ENCODE peak calls at places on chromosome 17, in five cellular contexts. K, R, X, A and U are unnamed samples.
A peak's percentile ranks its signal among the peaks of the same experiment; 100 is the strongest.

GRCh38 chr17:75610103-75610984 is 22.7 kb downstream of the MYO15B start:
- DNase-seq in K (no peak), R (no peak), X (no peak), A (no peak), U (no peak)

GRCh38 chr17:70535986-70536385 is 366.7 kb downstream of the KCNJ2 start:
- DNase-seq in K (no peak), R (no peak), X (no peak), A (peak; percentile 19), U (no peak)

GRCh38 chr17:73288534-73289302 is 23.1 kb downstream of the CDC42EP4 start:
- DNase-seq in K (no peak), R (no peak), X (no peak), A (no peak), U (no peak)

GRCh38 chr17:1087381-1088241 is 90.7 kb downstream of the TIMM22 start:
- DNase-seq in K (no peak), R (peak; percentile 67), X (no peak), A (no peak), U (peak; percentile 89)

GRCh38 chr17:42050360-42051012 is at the start of gene C17orf113:
- DNase-seq in K (peak; percentile 63), R (peak; percentile 68), X (no peak), A (peak; percentile 49), U (peak; percentile 78)

GRCh38 chr17:41739661-41740352 is 5.4 kb upstream of the HAP1 start:
- DNase-seq in K (no peak), R (no peak), X (peak; percentile 24), A (peak; percentile 35), U (no peak)

GRCh38 chr17:51487947-51488346 is 227.6 kb downstream of the UTP18 start:
- DNase-seq in K (peak; percentile 26), R (peak; percentile 78), X (no peak), A (no peak), U (peak; percentile 79)

GRCh38 chr17:45719335-45720071 is 64.6 kb upstream of the CRHR1 start:
- DNase-seq in K (no peak), R (peak; percentile 81), X (peak; percentile 74), A (peak; percentile 68), U (peak; percentile 74)

GRCh38 chr17:41258406-41258805 is 3.2 kb downstream of the KRTAP9-9 start:
- DNase-seq in K (no peak), R (no peak), X (no peak), A (no peak), U (no peak)

GRCh38 chr17:70251704-70252103 is 82.4 kb downstream of the KCNJ2 start:
- DNase-seq in K (no peak), R (no peak), X (no peak), A (no peak), U (no peak)

GRCh38 chr17:65345261-65346060 is 208.3 kb downstream of the RGS9 start:
- DNase-seq in K (no peak), R (no peak), X (no peak), A (peak; percentile 44), U (no peak)

GRCh38 chr17:57009737-57010445 is 32.0 kb downstream of the SCPEP1 start:
- DNase-seq in K (peak; percentile 26), R (peak; percentile 71), X (peak; percentile 47), A (peak; percentile 47), U (peak; percentile 88)

GRCh38 chr17:57016066-57016763 is 38.3 kb downstream of the SCPEP1 start:
- DNase-seq in K (no peak), R (no peak), X (no peak), A (no peak), U (peak; percentile 63)

GRCh38 chr17:57008958-57009357 is 31.0 kb downstream of the SCPEP1 start:
- DNase-seq in K (no peak), R (no peak), X (no peak), A (no peak), U (no peak)

GRCh38 chr17:57010495-57010894 is 32.6 kb downstream of the SCPEP1 start:
- DNase-seq in K (no peak), R (no peak), X (no peak), A (no peak), U (peak; percentile 46)

DNA sequence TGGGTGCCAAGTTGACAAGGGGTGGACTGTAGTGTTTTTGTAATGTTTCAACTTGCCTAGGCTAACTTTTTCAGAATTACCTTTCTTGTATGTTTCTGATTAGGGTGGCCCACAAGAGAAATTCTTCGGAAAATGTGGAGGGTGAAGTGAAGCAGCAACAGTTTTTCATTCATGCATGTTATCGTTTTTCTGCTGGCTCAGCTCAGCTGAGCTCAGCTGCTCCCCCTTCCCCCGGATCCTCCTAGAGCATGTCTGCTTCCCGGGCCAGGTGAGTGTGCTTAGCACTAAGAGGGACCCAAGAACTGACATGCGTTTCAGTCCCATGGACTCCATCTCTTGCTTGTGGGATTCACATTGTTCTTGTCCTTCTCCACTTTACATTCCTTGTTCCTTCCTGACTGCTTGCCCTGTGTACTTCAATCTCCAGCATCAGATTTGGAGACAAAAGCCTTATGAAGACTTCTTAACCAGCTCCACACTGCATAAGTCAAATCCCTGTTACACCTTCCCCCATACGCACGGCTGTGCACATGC is 33.6 kb downstream of the SCPEP1 start:
- DNase-seq in K (no peak), R (no peak), X (no peak), A (no peak), U (peak; percentile 47)
- H3K4ac ChIP-seq in K (no peak overlapping the region), R (no peak overlapping the region), X (no peak overlapping the region), A (no peak overlapping the region), U (no peak overlapping the region)

GRCh38 chr17:39754161-39754957 is 16.6 kb downstream of the GRB7 start:
- DNase-seq in K (peak; percentile 83), R (peak; percentile 76), X (peak; percentile 74), A (peak; percentile 87), U (peak; percentile 87)
- H2BK120ac ChIP-seq in K (peak overlapping the region; percentile 99), R (no peak overlapping the region), X (peak overlapping the region; percentile 68), A (peak overlapping the region; percentile 87), U (no peak overlapping the region)

GRCh38 chr17:35731239-35731931 is at the start of gene RASL10B:
- DNase-seq in K (peak; percentile 65), R (peak; percentile 82), X (peak; percentile 31), A (peak; percentile 54), U (peak; percentile 83)
- H3K4ac ChIP-seq in K (no peak within 1 kb of the TSS), R (peak within 1 kb of the TSS; percentile 86), X (peak within 1 kb of the TSS; percentile 15), A (peak within 1 kb of the TSS; percentile 95), U (no peak within 1 kb of the TSS)

GRCh38 chr17:50425682-50426471 is at the start of gene ACSF2:
- DNase-seq in K (peak; percentile 21), R (peak; percentile 52), X (peak; percentile 22), A (peak; percentile 70), U (peak; percentile 83)
- H2BK120ac ChIP-seq in K (peak within 1 kb of the TSS; percentile 56), R (peak within 1 kb of the TSS; percentile 10), X (peak within 1 kb of the TSS; percentile 66), A (peak within 1 kb of the TSS; percentile 55), U (no peak within 1 kb of the TSS)

GRCh38 chr17:78014651-78015050 is 56.1 kb downstream of the TNRC6C start:
- DNase-seq in K (no peak), R (peak; percentile 27), X (no peak), A (no peak), U (no peak)
- H3K4ac ChIP-seq in K (no peak overlapping the region), R (no peak overlapping the region), X (no peak overlapping the region), A (no peak overlapping the region), U (no peak overlapping the region)

GRCh38 chr17:47882695-47883588 is 13.1 kb upstream of the SP2 start:
- DNase-seq in K (no peak), R (no peak), X (no peak), A (no peak), U (no peak)

GRCh38 chr17:47882247-47882646 is 13.8 kb upstream of the SP2 start:
- DNase-seq in K (no peak), R (no peak), X (peak; percentile 32), A (peak; percentile 54), U (no peak)

GRCh38 chr17:47884905-47885735 is 10.9 kb upstream of the SP2 start:
- DNase-seq in K (no peak), R (no peak), X (no peak), A (no peak), U (peak; percentile 57)

GRCh38 chr17:47884427-47884740 is 11.7 kb upstream of the SP2 start:
- DNase-seq in K (no peak), R (no peak), X (no peak), A (no peak), U (no peak)

DNA sequence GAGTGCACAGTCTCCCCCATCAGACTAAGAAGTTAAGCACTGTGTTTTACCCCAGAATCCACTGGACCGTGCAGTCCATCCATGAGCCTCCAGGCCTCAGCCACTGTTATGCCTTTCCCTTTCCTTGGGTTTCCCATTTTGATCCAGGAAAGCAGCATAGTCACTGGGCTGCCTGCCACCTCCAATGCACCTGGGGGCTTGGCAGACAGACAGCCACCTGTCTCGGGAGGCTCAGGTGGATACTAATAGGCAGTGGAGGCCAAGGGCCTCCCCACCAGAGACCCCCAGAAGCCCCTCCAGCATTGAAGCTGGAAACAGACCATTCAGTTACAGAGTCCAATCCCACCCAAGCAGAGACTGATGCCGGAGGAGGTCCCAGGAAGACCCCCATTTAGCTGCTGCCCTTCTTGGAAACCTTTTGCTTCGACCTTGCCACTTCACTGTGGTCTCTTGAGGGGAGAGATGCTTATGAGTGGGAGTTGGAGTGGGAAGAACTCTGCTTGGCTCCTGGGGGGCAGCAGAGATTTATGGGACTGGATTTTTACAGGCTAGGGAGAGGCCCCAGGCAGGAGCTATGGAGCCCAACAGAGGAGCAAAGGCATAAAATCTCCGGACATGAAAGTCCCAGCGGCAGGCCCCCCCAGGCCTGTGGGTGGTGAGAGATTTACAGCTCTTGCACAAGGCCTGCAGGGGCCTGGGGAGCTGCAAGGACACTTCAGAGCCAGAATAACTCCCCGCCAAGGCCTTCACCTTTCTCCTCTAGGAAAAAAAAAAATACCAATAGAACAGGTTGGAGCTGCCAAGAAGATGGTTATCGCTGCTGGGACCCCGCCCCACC is 12.2 kb upstream of the SP2 start:
- DNase-seq in K (no peak), R (no peak), X (no peak), A (no peak), U (no peak)
- H2BK120ac ChIP-seq in K (no peak overlapping the region), R (no peak overlapping the region), X (no peak overlapping the region), A (peak overlapping the region; percentile 27), U (no peak overlapping the region)

DNA sequence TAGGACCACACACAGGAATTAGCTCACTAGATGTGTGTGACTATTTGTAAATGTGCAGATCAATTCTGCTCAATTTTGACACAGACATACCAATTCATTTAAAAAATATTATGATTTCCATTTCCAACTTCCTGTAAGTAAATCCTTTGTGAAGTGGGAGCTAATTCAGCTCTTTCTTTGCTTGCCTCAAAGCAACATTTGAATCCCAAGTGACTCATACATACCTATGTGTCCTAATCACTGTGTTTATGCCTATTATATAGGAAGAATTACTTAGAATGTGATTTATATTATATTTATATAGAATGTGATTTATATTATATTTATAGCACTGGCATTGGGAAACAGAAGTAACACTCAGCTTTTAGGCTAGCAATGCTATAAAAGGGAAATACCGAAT is 195.9 kb upstream of the C17orf78 start:
- DNase-seq in K (no peak), R (peak; percentile 43), X (peak; percentile 87), A (peak; percentile 71), U (no peak)
- H3K4ac ChIP-seq in K (no peak overlapping the region), R (no peak overlapping the region), X (no peak overlapping the region), A (no peak overlapping the region), U (no peak overlapping the region)